ENCODE peak calls at places on chromosome 10, in ten cellular contexts. G, N, D, B, M, I, R, L, E and O are unnamed samples.
A peak's percentile ranks its signal among the peaks of the same experiment; 100 is the strongest.

GRCh38 chr10:71088054-71088453 is 124.3 kb upstream of the UNC5B start:
- DNase-seq in G (no peak), N (no peak), D (no peak), B (no peak), M (peak; percentile 6), I (no peak), R (no peak), L (no peak), E (peak; percentile 61), O (no peak)

GRCh38 chr10:99551158-99551557 is 18.4 kb downstream of the NKX2-3 start:
- DNase-seq in G (no peak), N (peak; percentile 57), D (no peak), B (peak; percentile 57), M (peak; percentile 77), I (peak; percentile 55), R (no peak), L (peak; percentile 11), E (no peak), O (no peak)

GRCh38 chr10:99964791-99965190 is 45.0 kb downstream of the DNMBP start:
- DNase-seq in G (no peak), N (no peak), D (no peak), B (peak; percentile 64), M (no peak), I (no peak), R (no peak), L (no peak), E (no peak), O (peak; percentile 22)

GRCh38 chr10:5550621-5551530 is 26.1 kb downstream of the CALML3 start:
- DNase-seq in G (no peak), N (peak; percentile 49), D (no peak), B (peak; percentile 32), M (no peak), I (no peak), R (peak; percentile 43), L (peak; percentile 44), E (peak; percentile 65), O (no peak)

GRCh38 chr10:3651969-3652653 is 132.9 kb downstream of the KLF6 start:
- DNase-seq in G (no peak), N (no peak), D (no peak), B (no peak), M (no peak), I (no peak), R (no peak), L (no peak), E (no peak), O (no peak)

GRCh38 chr10:17026686-17027485 is 102.7 kb downstream of the CUBN start:
- DNase-seq in G (no peak), N (no peak), D (no peak), B (peak; percentile 53), M (no peak), I (no peak), R (no peak), L (peak; percentile 80), E (no peak), O (peak; percentile 50)

GRCh38 chr10:132706701-132707100 is 79.2 kb downstream of the NKX6-2 start:
- DNase-seq in G (no peak), N (no peak), D (no peak), B (no peak), M (no peak), I (no peak), R (peak; percentile 33), L (no peak), E (peak; percentile 64), O (no peak)

GRCh38 chr10:68516766-68517165 is 10.6 kb downstream of the SLC25A16 start:
- DNase-seq in G (no peak), N (no peak), D (no peak), B (peak; percentile 44), M (no peak), I (no peak), R (no peak), L (peak; percentile 5), E (no peak), O (no peak)

GRCh38 chr10:69574571-69574978 is 1.4 kb upstream of the NEUROG3 start:
- DNase-seq in G (peak; percentile 77), N (no peak), D (no peak), B (no peak), M (no peak), I (no peak), R (no peak), L (no peak), E (no peak), O (no peak)

GRCh38 chr10:69684020-69684980 is 54.3 kb downstream of the FAM241B start:
- DNase-seq in G (no peak), N (peak; percentile 91), D (no peak), B (peak; percentile 20), M (peak; percentile 91), I (no peak), R (peak; percentile 65), L (peak; percentile 63), E (peak; percentile 69), O (peak; percentile 96)

GRCh38 chr10:117186832-117187615 is 10.3 kb upstream of the KCNK18 start:
- DNase-seq in G (peak; percentile 55), N (no peak), D (no peak), B (no peak), M (no peak), I (peak; percentile 62), R (no peak), L (no peak), E (no peak), O (no peak)

GRCh38 chr10:72297968-72298773 is 24.4 kb downstream of the DDIT4 start:
- DNase-seq in G (peak; percentile 98), N (peak; percentile 98), D (peak; percentile 89), B (peak; percentile 99), M (peak; percentile 99), I (peak; percentile 99), R (peak; percentile 99), L (peak; percentile 99), E (peak; percentile 99), O (peak; percentile 93)
- H3K27ac ChIP-seq in G (peak overlapping the region; percentile 72), N (peak overlapping the region; percentile 94), D (peak overlapping the region; percentile 100), B (peak overlapping the region; percentile 96), M (peak overlapping the region; percentile 100), I (no peak overlapping the region), R (peak overlapping the region; percentile 7), L (peak overlapping the region; percentile 99), E (peak overlapping the region; percentile 90), O (peak overlapping the region; percentile 72)

GRCh38 chr10:101146392-101147251 is 15.5 kb downstream of the TLX1 start:
- DNase-seq in G (peak; percentile 79), N (no peak), D (no peak), B (no peak), M (peak; percentile 34), I (no peak), R (no peak), L (no peak), E (no peak), O (no peak)

GRCh38 chr10:101144053-101144452 is 13.0 kb downstream of the TLX1 start:
- DNase-seq in G (no peak), N (no peak), D (no peak), B (no peak), M (no peak), I (no peak), R (no peak), L (no peak), E (no peak), O (no peak)

GRCh38 chr10:101145145-101145544 is 14.0 kb downstream of the TLX1 start:
- DNase-seq in G (no peak), N (no peak), D (no peak), B (no peak), M (peak; percentile 10), I (no peak), R (no peak), L (no peak), E (no peak), O (no peak)

GRCh38 chr10:101143354-101143648 is 12.2 kb downstream of the TLX1 start:
- DNase-seq in G (no peak), N (no peak), D (no peak), B (no peak), M (no peak), I (no peak), R (no peak), L (no peak), E (no peak), O (no peak)

GRCh38 chr10:101145750-101146391 is 14.8 kb downstream of the TLX1 start:
- DNase-seq in G (no peak), N (no peak), D (no peak), B (no peak), M (peak; percentile 36), I (no peak), R (no peak), L (no peak), E (no peak), O (no peak)
- H3K4me3 ChIP-seq in G (peak overlapping the region; percentile 53), N (no peak overlapping the region), D (no peak overlapping the region), B (no peak overlapping the region), M (no peak overlapping the region), I (no peak overlapping the region), R (no peak overlapping the region), L (no peak overlapping the region), E (no peak overlapping the region), O (no peak overlapping the region)

GRCh38 chr10:93417886-93418285 is 64.2 kb downstream of the MYOF start:
- DNase-seq in G (no peak), N (no peak), D (no peak), B (no peak), M (no peak), I (peak; percentile 36), R (no peak), L (no peak), E (no peak), O (no peak)

GRCh38 chr10:93425861-93426260 is 56.3 kb downstream of the MYOF start:
- DNase-seq in G (no peak), N (no peak), D (no peak), B (no peak), M (no peak), I (no peak), R (no peak), L (no peak), E (no peak), O (no peak)

GRCh38 chr10:93420091-93420490 is 62.0 kb downstream of the MYOF start:
- DNase-seq in G (peak; percentile 70), N (no peak), D (no peak), B (peak; percentile 51), M (no peak), I (peak; percentile 71), R (no peak), L (no peak), E (no peak), O (no peak)

GRCh38 chr10:93421426-93421825 is 60.7 kb downstream of the MYOF start:
- DNase-seq in G (peak; percentile 61), N (peak; percentile 20), D (no peak), B (no peak), M (no peak), I (peak; percentile 59), R (no peak), L (no peak), E (no peak), O (no peak)

DNA sequence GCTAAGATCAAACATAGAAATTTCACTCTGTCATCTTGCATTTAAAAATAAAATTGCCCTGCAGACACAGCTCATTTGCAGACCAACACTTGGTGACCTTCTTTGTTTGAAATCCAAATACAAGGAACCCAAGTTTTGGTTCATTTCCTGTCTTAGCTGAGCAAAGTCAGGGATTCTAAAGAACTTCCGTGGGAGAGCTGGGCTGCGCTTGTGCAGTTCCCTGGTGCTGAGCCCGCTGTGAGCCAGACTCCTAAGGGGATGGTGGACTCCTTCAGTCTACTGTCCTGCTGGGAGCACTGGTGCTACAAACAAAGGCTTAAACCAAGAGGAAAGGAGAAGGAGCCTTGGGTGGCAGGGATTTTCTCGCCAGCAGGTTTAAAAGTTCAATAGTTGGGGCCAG is 60.0 kb downstream of the MYOF start:
- DNase-seq in G (no peak), N (no peak), D (no peak), B (no peak), M (no peak), I (no peak), R (no peak), L (peak; percentile 31), E (no peak), O (no peak)
- H3K27ac ChIP-seq in G (no peak overlapping the region), N (peak overlapping the region; percentile 25), D (no peak overlapping the region), B (peak overlapping the region; percentile 54), M (no peak overlapping the region), I (no peak overlapping the region), R (peak overlapping the region; percentile 79), L (peak overlapping the region; percentile 27), E (peak overlapping the region; percentile 58), O (no peak overlapping the region)

GRCh38 chr10:103764296-103765088 is 90.9 kb downstream of the SH3PXD2A start:
- DNase-seq in G (no peak), N (no peak), D (no peak), B (no peak), M (no peak), I (no peak), R (no peak), L (no peak), E (no peak), O (no peak)
- H3K4me3 ChIP-seq in G (no peak overlapping the region), N (no peak overlapping the region), D (no peak overlapping the region), B (no peak overlapping the region), M (no peak overlapping the region), I (no peak overlapping the region), R (no peak overlapping the region), L (no peak overlapping the region), E (no peak overlapping the region), O (no peak overlapping the region)